ENCODE peak calls at places on chromosomes 2 and 18, in eight cellular contexts. V is choroid plexus epithelial cell, Q is colonic mucosa, S is fibroblast of mammary gland, R is AG04449, M is sigmoid colon, C is PC-3, W is AG04450. I is an unnamed sample.

GRCh38 chr2:207810200-207810788 is 40.6 kb upstream of the FZD5 start:
- DNase-seq in Q (no peak), C (no peak), R (no peak), M (no peak), S (no peak), V (no peak), W (no peak), I (no peak)

GRCh38 chr18:69622192-69622591 is 221.5 kb downstream of the DOK6 start:
- DNase-seq in C (no peak), S (no peak), R (no peak), M (no peak), Q (no peak), V (no peak), W (no peak), I (no peak)

GRCh38 chr2:127508621-127509034 is 17.7 kb downstream of the IWS1 start:
- DNase-seq in S (peak; percentile 100), V (peak; percentile 91), W (peak; percentile 88), M (peak; percentile 85), C (peak; percentile 99), R (peak; percentile 98), Q (peak; percentile 63), I (peak; percentile 99)

GRCh38 chr2:81991282-81991681 is 1686.7 kb upstream of the LRRTM1 start:
- DNase-seq in W (no peak), C (no peak), R (no peak), M (no peak), V (no peak), S (no peak), Q (no peak), I (no peak)

GRCh38 chr2:13230221-13230620 is 513.5 kb downstream of the TRIB2 start:
- DNase-seq in C (peak; percentile 15), M (no peak), S (no peak), R (no peak), Q (no peak), V (peak; percentile 8), W (no peak), I (no peak)

GRCh38 chr2:229344151-229344551 is 73.1 kb upstream of the PID1 start:
- DNase-seq in R (no peak), W (no peak), C (peak; percentile 80), S (peak; percentile 91), Q (no peak), V (peak; percentile 78), M (no peak), I (peak; percentile 89)

GRCh38 chr18:14945286-14945685 is 197.3 kb downstream of the ANKRD30B start:
- DNase-seq in S (no peak), M (no peak), R (no peak), Q (no peak), W (no peak), V (no peak), C (no peak), I (no peak)

GRCh38 chr2:88307817-88308216 is 137.7 kb downstream of the THNSL2 start:
- DNase-seq in W (no peak), S (peak; percentile 3), R (no peak), C (peak; percentile 50), Q (no peak), M (no peak), V (peak; percentile 10), I (no peak)

GRCh38 chr2:142974288-142975024 is 97.0 kb downstream of the KYNU start:
- DNase-seq in C (peak; percentile 87), V (peak; percentile 58), S (peak; percentile 39), M (no peak), W (no peak), Q (no peak), R (no peak), I (peak; percentile 41)

GRCh38 chr18:8359076-8359475 is 250.2 kb upstream of the RAB12 start:
- DNase-seq in Q (no peak), V (no peak), S (no peak), W (no peak), R (no peak), M (no peak), C (no peak), I (no peak)

GRCh38 chr2:204108301-204108700 is 171.7 kb downstream of the ICOS start:
- DNase-seq in C (peak; percentile 45), V (peak; percentile 35), R (no peak), M (no peak), S (peak; percentile 28), Q (no peak), W (no peak), I (no peak)

DNA sequence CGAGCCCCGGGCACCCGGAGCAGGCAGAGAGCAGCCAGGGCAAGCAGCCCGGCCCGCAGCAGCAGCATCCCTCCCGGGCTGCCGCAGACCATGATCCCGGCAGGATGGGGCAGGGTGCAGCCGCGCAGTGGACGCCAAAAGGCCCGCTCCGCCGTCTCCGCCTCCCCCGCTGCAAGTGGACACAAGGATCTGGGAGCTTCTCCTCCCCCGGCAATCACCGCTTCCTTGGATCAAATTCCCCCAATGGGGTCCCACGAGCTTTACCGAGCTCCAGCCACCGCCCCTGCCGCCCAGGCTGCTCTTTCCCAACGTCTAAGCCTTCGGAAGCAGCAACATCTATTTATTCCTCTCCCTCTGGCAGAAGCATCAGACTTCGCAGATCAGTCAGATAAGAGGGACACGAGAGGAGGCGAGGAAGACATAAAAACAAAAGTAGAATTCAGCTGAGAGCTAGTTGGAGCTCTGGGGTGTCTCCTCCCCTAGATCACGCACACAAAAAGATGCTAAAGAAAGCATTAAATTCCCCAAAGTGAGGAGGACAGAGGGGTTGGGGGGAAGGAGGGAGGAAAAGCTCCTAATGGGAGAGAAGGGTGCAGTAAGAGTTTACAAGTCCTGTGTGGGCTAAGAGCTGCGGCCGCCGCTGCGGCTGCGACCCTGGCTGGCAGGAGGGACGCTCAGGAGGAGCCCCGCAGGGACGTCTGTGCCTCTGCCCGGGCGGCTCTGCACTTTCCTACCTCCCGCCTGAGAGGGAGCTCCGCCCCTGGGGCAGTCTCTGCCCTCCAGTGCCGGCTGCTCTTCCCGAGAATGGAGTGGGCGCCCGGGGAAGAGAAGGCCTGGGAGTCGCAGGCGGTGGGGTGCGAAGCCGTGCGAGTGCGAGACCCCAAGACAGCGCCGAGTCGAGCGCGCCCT is at the start of gene FRZB:
- DNase-seq in S (peak; percentile 74), W (peak; percentile 26), R (no peak), C (peak; percentile 16), V (peak; percentile 75), Q (peak; percentile 55), M (peak; percentile 88), I (peak; percentile 85)
- H3K4me3 ChIP-seq in S (peak within 1 kb of the TSS; percentile 54), W (peak within 1 kb of the TSS; percentile 59), R (peak within 1 kb of the TSS; percentile 59), C (peak within 1 kb of the TSS; percentile 66), V (peak within 1 kb of the TSS; percentile 60), Q (peak within 1 kb of the TSS; percentile 22), M (peak within 1 kb of the TSS; percentile 34), I (peak within 1 kb of the TSS; percentile 69)

DNA sequence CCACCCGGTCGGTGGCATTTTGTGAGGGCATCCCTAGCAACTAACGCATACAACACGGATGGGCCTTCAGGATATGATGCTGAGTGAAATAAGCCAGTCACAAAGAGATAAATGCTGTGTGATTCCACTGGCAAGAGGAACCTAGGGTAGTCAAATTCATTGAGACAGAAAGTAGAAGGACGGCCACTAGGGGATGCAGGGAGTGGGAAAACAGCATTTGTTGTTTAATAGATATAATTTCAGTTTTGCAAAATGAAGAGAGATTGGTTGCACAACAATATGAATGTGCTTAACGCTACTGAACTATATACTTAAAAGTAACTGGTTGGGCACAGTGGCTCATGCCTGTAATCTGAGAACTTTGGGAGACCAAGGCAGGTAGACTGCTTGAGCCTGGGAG is 112.9 kb downstream of the AFF3 start:
- DNase-seq in S (no peak), Q (no peak), M (no peak), V (no peak), W (no peak), C (no peak), R (no peak), I (no peak)
- TF ChIP-seq CTCF in S (peak; percentile 9), Q (no peak), M (no peak), V (peak; percentile 37), W (no peak), C (peak; percentile 53), R (no peak), I (no peak)

GRCh38 chr2:130337735-130338325 is 4.9 kb upstream of the IMP4 start:
- DNase-seq in W (peak; percentile 73), V (peak; percentile 84), Q (peak; percentile 12), S (peak; percentile 81), M (no peak), R (no peak), C (no peak), I (peak; percentile 82)

GRCh38 chr2:130341562-130342019 is 1.1 kb upstream of the IMP4 start:
- DNase-seq in C (peak; percentile 28), S (peak; percentile 3), M (no peak), W (no peak), Q (peak; percentile 68), R (no peak), V (no peak), I (no peak)

GRCh38 chr2:130342020-130342532 is 621 bp upstream of the IMP4 start:
- DNase-seq in W (peak; percentile 79), Q (peak; percentile 93), M (peak; percentile 96), R (no peak), S (peak; percentile 92), V (peak; percentile 97), C (peak; percentile 92), I (peak; percentile 97)

GRCh38 chr2:130338793-130339345 is 3.8 kb upstream of the IMP4 start:
- DNase-seq in C (no peak), Q (peak; percentile 15), R (no peak), V (no peak), S (no peak), M (no peak), W (no peak), I (no peak)

DNA sequence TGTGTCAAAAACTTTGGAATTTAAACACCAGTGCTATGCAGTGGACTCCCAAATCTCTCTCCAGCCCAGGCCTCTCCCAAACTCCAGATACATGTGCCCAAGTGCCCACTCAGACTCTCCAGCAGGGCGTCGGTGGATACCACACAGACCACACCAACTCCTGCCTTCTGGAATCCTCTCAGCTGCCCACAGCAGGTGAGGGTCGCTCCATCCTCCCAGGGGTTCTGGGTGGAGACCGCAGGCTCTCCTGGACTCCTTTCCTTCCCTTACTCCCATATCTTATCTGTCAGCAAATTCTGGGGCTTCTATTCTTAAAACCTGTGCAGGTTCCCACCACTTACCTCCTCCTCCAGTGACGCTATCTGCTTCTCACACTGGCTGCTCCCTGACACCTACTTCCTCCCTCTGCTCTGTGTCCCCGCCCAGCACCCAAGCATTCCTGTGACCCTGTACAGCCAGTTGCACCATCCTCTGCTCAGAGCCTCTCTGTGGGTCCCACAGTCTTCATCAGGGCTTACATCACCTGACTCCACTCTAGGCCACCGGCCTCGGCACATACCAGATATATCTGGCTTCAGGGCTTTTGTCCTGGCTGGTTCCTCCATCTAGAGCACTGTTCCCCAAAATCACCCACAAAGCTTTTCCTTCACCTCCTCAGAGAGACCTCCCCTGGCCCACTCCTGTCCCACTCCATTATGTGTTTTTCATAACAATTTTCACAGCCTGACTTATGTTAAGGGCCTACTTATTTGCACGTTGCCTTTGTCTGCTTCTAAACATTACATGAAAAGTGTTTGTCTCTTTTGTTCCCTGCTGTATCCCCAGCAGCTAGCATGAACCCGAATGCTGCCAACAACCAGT is 2.6 kb upstream of the IMP4 start:
- DNase-seq in M (no peak), V (no peak), C (no peak), S (no peak), R (no peak), Q (no peak), W (no peak), I (no peak)
- H3K4me3 ChIP-seq in M (no peak overlapping the region), V (no peak overlapping the region), C (no peak overlapping the region), S (no peak overlapping the region), R (no peak overlapping the region), Q (no peak overlapping the region), W (no peak overlapping the region), I (no peak overlapping the region)

DNA sequence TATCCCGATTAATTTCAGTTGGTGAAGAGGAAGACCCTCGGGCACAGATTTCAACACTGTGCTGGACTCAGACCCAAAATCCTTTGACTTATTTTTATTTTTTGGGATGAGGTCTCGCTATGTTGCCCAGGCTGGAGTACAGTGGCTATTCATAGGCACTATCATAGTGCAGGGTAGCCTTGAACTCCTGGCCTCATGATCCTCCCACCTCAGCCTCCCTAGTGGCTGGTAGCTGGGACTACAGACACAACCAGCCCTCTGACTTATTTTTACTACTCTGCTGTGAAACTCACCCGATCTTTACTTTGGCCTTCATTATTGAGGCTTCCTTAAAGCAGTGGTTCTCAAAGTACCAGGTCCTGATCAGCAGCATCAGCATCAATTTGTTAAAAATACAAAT is 18.2 kb upstream of the ADAM17 start:
- DNase-seq in S (no peak), C (no peak), Q (no peak), M (no peak), V (no peak), R (no peak), W (no peak), I (no peak)
- TF ChIP-seq CTCF in S (no peak), C (peak; percentile 23), Q (no peak), M (no peak), V (no peak), R (peak; percentile 6), W (peak; percentile 12), I (no peak)

I was measured in foreskin fibroblast.